ENCODE peak calls at places on chromosomes 16 and 17, in four cellular contexts. T, S, P and H are unnamed samples.
A peak's percentile ranks its signal among the peaks of the same experiment; 100 is the strongest.

GRCh38 chr16:57000271-57001025 is 11.1 kb downstream of the NLRC5 start:
- DNase-seq in T (no peak), P (no peak), S (peak; percentile 87), H (no peak)

GRCh38 chr17:47875011-47875471 is 21.0 kb upstream of the SP2 start:
- DNase-seq in S (no peak), P (no peak), T (no peak), H (no peak)

GRCh38 chr16:6031102-6031501 is 933.5 kb upstream of the EEF2KMT start:
- DNase-seq in S (no peak), P (no peak), T (no peak), H (no peak)

GRCh38 chr17:49515196-49515770 is 20.2 kb downstream of the NGFR start:
- DNase-seq in S (peak; percentile 55), P (peak; percentile 80), T (peak; percentile 79), H (peak; percentile 97)

GRCh38 chr16:66512589-66513404 is 37.1 kb downstream of the TK2 start:
- DNase-seq in T (peak; percentile 93), P (no peak), S (no peak), H (no peak)

GRCh38 chr17:53454337-53454736 is 368.4 kb upstream of the KIF2B start:
- DNase-seq in T (no peak), S (no peak), P (no peak), H (no peak)

GRCh38 chr16:24834459-24835335 is 11.1 kb upstream of the SLC5A11 start:
- DNase-seq in T (peak; percentile 62), S (no peak), P (peak; percentile 52), H (peak; percentile 39)

GRCh38 chr17:78992542-78993212 is 13.0 kb upstream of the LGALS3BP start:
- DNase-seq in P (no peak), S (no peak), T (no peak), H (no peak)

GRCh38 chr16:24685539-24686432 is 43.7 kb upstream of the TNRC6A start:
- DNase-seq in T (peak; percentile 85), S (no peak), P (peak; percentile 20), H (peak; percentile 78)

GRCh38 chr17:75891605-75892555 is 4.9 kb downstream of the TRIM65 start:
- DNase-seq in P (no peak), T (peak; percentile 66), S (no peak), H (no peak)

GRCh38 chr16:68917541-68917940 is 74.2 kb downstream of the TANGO6 start:
- DNase-seq in S (no peak), P (no peak), T (no peak), H (no peak)

GRCh38 chr16:15610369-15610871 is 32.5 kb downstream of the MARF1 start:
- DNase-seq in P (no peak), S (no peak), T (peak; percentile 89), H (no peak)

GRCh38 chr16:28098959-28099945 is 35.7 kb upstream of the GSG1L start:
- DNase-seq in S (no peak), P (no peak), T (no peak), H (no peak)

GRCh38 chr17:13596241-13596941 is 5.3 kb downstream of the HS3ST3A1 start:
- DNase-seq in P (no peak), T (no peak), S (no peak), H (no peak)

GRCh38 chr16:52812945-52813556 is 239.6 kb downstream of the CHD9NB start:
- DNase-seq in P (no peak), T (peak; percentile 84), S (no peak), H (no peak)

GRCh38 chr16:11328172-11329079 is 16.8 kb upstream of the RMI2 start:
- DNase-seq in T (no peak), S (peak; percentile 95), P (no peak), H (no peak)

GRCh38 chr17:28499366-28499668 is 6.8 kb upstream of the FOXN1 start:
- DNase-seq in P (no peak), S (no peak), T (no peak), H (no peak)

GRCh38 chr17:77376795-77377751 is 236.3 kb downstream of the SEC14L1 start:
- DNase-seq in S (no peak), P (no peak), T (peak; percentile 95), H (peak; percentile 91)

GRCh38 chr17:67400193-67400592 is 23.1 kb downstream of the PITPNC1 start:
- DNase-seq in P (no peak), S (no peak), T (no peak), H (no peak)

GRCh38 chr16:60646631-60647030 is 1389.6 kb downstream of the CDH8 start:
- DNase-seq in T (no peak), S (no peak), P (no peak), H (no peak)

GRCh38 chr17:56717471-56717870 is 116.2 kb downstream of the C17orf67 start:
- DNase-seq in S (no peak), P (no peak), T (no peak), H (no peak)

GRCh38 chr17:28745052-28745776 is 1.4 kb downstream of the TRAF4 start:
- DNase-seq in P (peak; percentile 51), S (no peak), T (peak; percentile 90), H (peak; percentile 58)

GRCh38 chr17:19482571-19482970 is 51.1 kb upstream of the SLC47A1 start:
- DNase-seq in P (no peak), S (no peak), T (no peak), H (no peak)

GRCh38 chr16:11142951-11143740 is 112.9 kb downstream of the SOCS1 start:
- DNase-seq in P (no peak), S (no peak), T (no peak), H (no peak)

GRCh38 chr17:27558341-27558740 is 72.6 kb upstream of the LGALS9 start:
- DNase-seq in T (no peak), S (no peak), P (no peak), H (no peak)

GRCh38 chr16:35744716-35745115 is 2285.3 kb downstream of the TP53TG3F start:
- DNase-seq in P (no peak), S (no peak), T (no peak), H (no peak)

GRCh38 chr17:73064084-73064938 is 28.2 kb downstream of the SLC39A11 start:
- DNase-seq in S (no peak), T (no peak), P (no peak), H (peak; percentile 58)

GRCh38 chr17:66953661-66954060 is 10.8 kb upstream of the CACNG4 start:
- DNase-seq in S (no peak), P (no peak), T (no peak), H (peak; percentile 90)

GRCh38 chr16:11672206-11673090 is 4.2 kb downstream of the SNN start:
- DNase-seq in T (no peak), S (peak; percentile 39), P (peak; percentile 35), H (no peak)

GRCh38 chr16:54466233-54466632 is 179.6 kb upstream of the IRX3 start:
- DNase-seq in P (no peak), T (no peak), S (no peak), H (no peak)

GRCh38 chr16:634051-634670 is 1.9 kb downstream of the METTL26 start:
- DNase-seq in S (no peak), P (no peak), T (no peak), H (no peak)

GRCh38 chr16:86531193-86531550 is 20.8 kb downstream of the FOXF1 start:
- DNase-seq in P (no peak), T (no peak), S (no peak), H (no peak)

GRCh38 chr17:48576479-48577309 is 1.5 kb downstream of the HOXB4 start:
- DNase-seq in S (no peak), T (no peak), P (peak; percentile 73), H (no peak)

GRCh38 chr16:57091990-57092785 is at the start of gene CPNE2:
- DNase-seq in S (no peak), P (peak; percentile 91), T (no peak), H (peak; percentile 95)

GRCh38 chr17:35313875-35314409 is 59.5 kb downstream of the SLFN11 start:
- DNase-seq in T (no peak), S (no peak), P (no peak), H (peak; percentile 2)

GRCh38 chr17:70521821-70522256 is 352.5 kb downstream of the KCNJ2 start:
- DNase-seq in T (no peak), P (no peak), S (no peak), H (no peak)

GRCh38 chr17:1792495-1793446 is 30.9 kb downstream of the SERPINF1 start:
- DNase-seq in T (no peak), P (no peak), S (no peak), H (peak; percentile 77)

GRCh38 chr17:78096093-78096492 is 32.5 kb downstream of the TMC6 start:
- DNase-seq in S (no peak), P (no peak), T (no peak), H (no peak)

GRCh38 chr17:52106638-52107261 is 51.8 kb downstream of the CA10 start:
- DNase-seq in S (no peak), P (peak; percentile 43), T (peak; percentile 33), H (peak; percentile 69)

GRCh38 chr17:44988256-44988942 is 20.3 kb upstream of the C1QL1 start:
- DNase-seq in T (no peak), P (no peak), S (no peak), H (no peak)
- TF ChIP-seq NFIC in T (no peak), P (no peak), S (no peak), H (no peak)

GRCh38 chr17:15258113-15258512 is 7.0 kb downstream of the PMP22 start:
- DNase-seq in P (no peak), S (no peak), T (no peak), H (no peak)

GRCh38 chr17:15260376-15261062 is 4.6 kb downstream of the PMP22 start:
- DNase-seq in T (peak; percentile 35), S (no peak), P (peak; percentile 74), H (peak; percentile 94)

GRCh38 chr17:15261063-15261817 is 3.9 kb downstream of the PMP22 start:
- DNase-seq in P (peak; percentile 15), T (peak; percentile 27), S (no peak), H (peak; percentile 81)

GRCh38 chr17:15255713-15256454 is 9.2 kb downstream of the PMP22 start:
- DNase-seq in T (no peak), S (no peak), P (no peak), H (no peak)

GRCh38 chr17:15257316-15257925 is 7.7 kb downstream of the PMP22 start:
- DNase-seq in P (peak; percentile 70), T (peak; percentile 61), S (peak; percentile 19), H (peak; percentile 83)
- TF ChIP-seq NFIC in P (no peak), T (no peak), S (no peak), H (peak; percentile 86)

GRCh38 chr16:84509032-84509950 is 4.8 kb upstream of the MEAK7 start:
- DNase-seq in T (no peak), S (no peak), P (no peak), H (no peak)
- TF ChIP-seq NFIC in T (no peak), S (no peak), P (no peak), H (no peak)

GRCh38 chr16:2952679-2953078 is 11.4 kb upstream of the KREMEN2 start:
- DNase-seq in T (no peak), S (no peak), P (no peak), H (no peak)
- TF ChIP-seq NFIC in T (no peak), S (no peak), P (no peak), H (no peak)

GRCh38 chr17:39064374-39064773 is 87.1 kb downstream of the PLXDC1 start:
- DNase-seq in S (no peak), P (no peak), T (no peak), H (no peak)
- TF ChIP-seq NFIC in S (no peak), P (no peak), T (no peak), H (no peak)

GRCh38 chr17:8826808-8827435 is 27.8 kb upstream of the MFSD6L start:
- DNase-seq in P (no peak), S (no peak), T (no peak), H (no peak)
- TF ChIP-seq NFIC in P (no peak), S (no peak), T (no peak), H (no peak)